ENCODE peak calls at places on chromosomes 16 and 17, in six cellular contexts. L is endothelial cell, D is heart right ventricle, T is dorsolateral prefrontal cortex, V is psoas muscle, F is OCI-LY7. Q is an unnamed sample.

GRCh38 chr17:32350662-32351418 is 883 bp downstream of the ZNF207 start:
- DNase-seq in L (peak; percentile 13), D (no peak), T (no peak), V (no peak), F (peak; percentile 72), Q (no peak)

GRCh38 chr17:29109477-29110371 is 66.8 kb downstream of the PIPOX start:
- DNase-seq in L (no peak), D (no peak), T (no peak), V (no peak), F (no peak), Q (no peak)

GRCh38 chr16:86836503-86837125 is 258.3 kb downstream of the FOXL1 start:
- DNase-seq in L (no peak), D (no peak), T (no peak), V (no peak), F (no peak), Q (no peak)

GRCh38 chr17:75084039-75084660 is 3.6 kb upstream of the SLC16A5 start:
- DNase-seq in L (no peak), D (no peak), T (no peak), V (no peak), F (no peak), Q (no peak)

GRCh38 chr17:14118951-14119350 is 49.6 kb downstream of the COX10 start:
- DNase-seq in L (no peak), D (no peak), T (no peak), V (no peak), F (no peak), Q (no peak)

GRCh38 chr17:7184091-7184488 is 4.9 kb upstream of the ASGR1 start:
- DNase-seq in L (no peak), D (no peak), T (no peak), V (no peak), F (no peak), Q (no peak)

GRCh38 chr16:58020628-58021521 is 4.7 kb upstream of the MMP15 start:
- DNase-seq in L (peak; percentile 69), D (peak; percentile 66), T (no peak), V (peak; percentile 74), F (peak; percentile 67), Q (no peak)

GRCh38 chr17:70552230-70552981 is 383.1 kb downstream of the KCNJ2 start:
- DNase-seq in L (no peak), D (no peak), T (no peak), V (no peak), F (peak; percentile 69), Q (no peak)

GRCh38 chr17:14067347-14067746 is 2.0 kb upstream of the COX10 start:
- DNase-seq in L (no peak), D (no peak), T (no peak), V (no peak), F (no peak), Q (no peak)

GRCh38 chr17:28090551-28090950 is 48.1 kb downstream of the NLK start:
- DNase-seq in L (no peak), D (no peak), T (no peak), V (no peak), F (no peak), Q (no peak)

DNA sequence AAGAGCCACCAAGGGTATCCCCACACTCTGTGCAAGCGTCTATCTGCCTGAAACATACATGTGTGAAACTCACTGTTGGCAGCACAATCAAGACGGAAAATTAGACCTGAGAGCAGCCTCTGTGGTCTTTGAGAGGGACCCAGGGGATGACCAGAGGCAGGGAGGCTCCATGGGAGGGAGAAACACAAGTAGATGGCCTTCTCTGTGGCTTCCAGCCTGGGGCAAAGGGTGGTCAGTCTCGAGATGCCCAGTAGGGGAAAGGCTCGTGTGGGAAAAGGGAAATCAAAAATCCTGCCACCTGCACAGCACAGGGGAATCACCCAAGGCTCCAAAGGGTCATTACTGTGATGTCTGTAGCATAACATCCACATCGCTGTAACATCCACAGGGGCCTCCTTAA is 823.3 kb downstream of the KCNJ18 start:
- DNase-seq in L (no peak), D (no peak), T (no peak), V (no peak), F (no peak), Q (no peak)
- TF ChIP-seq CTCF in L (no peak), D (no peak), T (no peak), V (no peak), F (no peak), Q (no peak)

DNA sequence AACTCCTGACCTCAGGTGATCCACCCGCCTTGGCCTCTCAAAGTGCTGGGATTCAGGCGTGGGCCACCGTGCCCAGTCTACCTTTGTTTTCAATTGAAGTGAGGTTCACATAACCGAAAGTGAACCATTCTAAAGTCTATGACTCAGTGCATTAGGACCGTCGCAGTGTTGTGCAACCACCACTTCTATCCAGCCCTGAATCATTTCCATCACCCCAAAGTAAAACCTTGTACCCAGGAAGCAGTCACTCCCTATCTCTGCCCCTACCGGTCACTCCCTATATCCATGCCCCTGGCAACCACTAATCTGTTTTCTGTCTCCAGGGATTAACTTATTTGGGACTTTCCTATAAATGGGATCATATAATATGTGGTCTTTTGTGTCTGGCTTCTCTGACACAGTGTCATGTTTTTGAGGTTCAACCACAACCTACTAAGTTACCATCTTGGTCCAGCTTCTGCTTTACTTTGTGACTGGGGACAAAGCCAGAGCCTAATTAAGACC is 28.3 kb upstream of the CDC42EP4 start:
- DNase-seq in L (no peak), D (no peak), T (no peak), V (no peak), F (no peak), Q (peak; percentile 82)
- TF ChIP-seq CTCF in L (no peak), D (no peak), T (no peak), V (peak; percentile 12), F (no peak), Q (peak; percentile 15)

GRCh38 chr17:53033297-53033696 is 789.4 kb upstream of the KIF2B start:
- DNase-seq in L (no peak), D (no peak), T (no peak), V (no peak), F (no peak), Q (no peak)

DNA sequence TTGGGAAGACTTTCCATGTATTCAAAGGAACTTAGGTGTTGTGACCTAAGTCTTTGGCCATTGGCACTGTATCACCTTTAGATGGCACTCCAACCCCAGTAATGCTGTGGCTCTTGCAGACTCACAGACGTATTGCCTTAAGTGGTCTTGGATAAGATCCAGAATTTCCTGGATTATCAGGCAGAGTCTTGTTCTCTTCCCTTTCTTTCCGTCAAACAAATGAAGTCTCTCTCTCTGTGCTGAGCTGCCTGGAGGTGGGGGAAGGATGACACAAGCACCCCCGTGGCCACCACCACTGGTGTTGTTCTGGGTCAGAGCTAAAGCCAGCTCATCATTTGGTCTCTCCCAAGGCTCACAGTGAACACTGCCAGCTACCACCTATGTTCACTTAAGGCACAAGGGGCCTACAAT is 789.9 kb upstream of the KIF2B start:
- DNase-seq in L (peak; percentile 62), D (no peak), T (no peak), V (no peak), F (peak; percentile 34), Q (no peak)
- TF ChIP-seq CTCF in L (peak; percentile 40), D (no peak), T (no peak), V (peak; percentile 62), F (peak; percentile 66), Q (no peak)

GRCh38 chr17:2235792-2236365 is 67.7 kb downstream of the SMG6 start:
- DNase-seq in L (no peak), D (no peak), T (no peak), V (peak; percentile 71), F (peak; percentile 20), Q (no peak)
- TF ChIP-seq CTCF in L (no peak), D (no peak), T (no peak), V (no peak), F (no peak), Q (no peak)

DNA sequence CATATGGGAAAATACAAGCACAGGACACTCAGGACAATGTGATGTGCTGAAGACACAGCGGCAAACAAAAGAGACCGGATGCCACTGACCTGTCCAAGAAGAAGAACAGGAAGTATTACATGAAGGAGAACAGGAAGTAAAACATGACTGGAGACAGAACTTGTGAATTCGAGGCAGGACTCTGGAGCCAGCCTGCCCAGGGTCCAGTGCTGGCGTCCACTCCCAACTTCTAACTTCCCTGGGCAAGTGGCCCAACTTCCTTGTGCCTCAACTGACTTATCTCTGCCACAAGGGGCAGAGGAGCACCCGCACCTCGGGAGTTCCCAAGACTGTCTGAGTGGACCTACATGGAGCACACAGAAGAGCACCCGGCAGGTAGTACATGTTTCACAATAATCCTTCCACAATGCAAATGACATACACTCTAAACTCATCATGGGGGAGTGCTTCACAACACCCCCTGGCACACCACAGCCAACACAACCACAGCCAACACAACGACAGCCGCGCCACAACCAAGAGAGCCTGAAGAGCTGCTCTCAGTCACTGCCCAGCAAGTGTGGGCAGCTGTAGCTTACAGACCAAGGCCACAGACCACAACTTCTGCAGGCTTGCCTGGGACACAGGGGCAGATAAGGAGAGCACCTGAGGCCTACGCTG is 36.6 kb downstream of the ANKRD11 start:
- DNase-seq in L (peak; percentile 43), D (peak; percentile 29), T (no peak), V (no peak), F (no peak), Q (no peak)
- TF ChIP-seq CTCF in L (no peak), D (no peak), T (no peak), V (peak; percentile 27), F (peak; percentile 47), Q (peak; percentile 42)

Q was measured in right atrium auricular region.